ENCODE peak calls at places on chromosomes 16 and 17, in six cellular contexts. B is tibial artery; V is lung; M is CD4-positive, alpha-beta T cell; J is AG04450; X is ovary. G is an unnamed sample.
A peak's percentile ranks its signal among the peaks of the same experiment; 100 is the strongest.

GRCh38 chr16:76583466-76583865 is 306.3 kb downstream of the CNTNAP4 start:
- DNase-seq in J (no peak), V (no peak), M (no peak), X (no peak), B (no peak), G (no peak)

GRCh38 chr17:14903810-14904209 is 361.3 kb downstream of the PMP22 start:
- DNase-seq in J (no peak), V (no peak), X (no peak), M (no peak), B (no peak), G (no peak)

GRCh38 chr16:81401035-81401950 is 43.3 kb upstream of the CMIP start:
- DNase-seq in M (no peak), X (no peak), J (peak; percentile 3), V (no peak), B (peak; percentile 54), G (no peak)

GRCh38 chr16:31181102-31181830 is 1.3 kb downstream of the FUS start:
- DNase-seq in M (no peak), B (peak; percentile 73), X (peak; percentile 23), J (no peak), V (peak; percentile 33), G (no peak)

GRCh38 chr17:80263253-80264047 is 2.8 kb downstream of the RNF213 start:
- DNase-seq in B (peak; percentile 87), X (peak; percentile 86), V (peak; percentile 92), M (peak; percentile 74), J (peak; percentile 78), G (no peak)

GRCh38 chr17:2024572-2025219 is 438 bp downstream of the RTN4RL1 start:
- DNase-seq in M (no peak), J (no peak), B (no peak), X (no peak), V (no peak), G (no peak)

GRCh38 chr17:81831957-81832607 is 1.0 kb downstream of the MCRIP1 start:
- DNase-seq in J (no peak), M (peak; percentile 24), B (peak; percentile 85), X (no peak), V (no peak), G (no peak)

GRCh38 chr16:65071371-65072311 is 50.2 kb downstream of the CDH11 start:
- DNase-seq in J (no peak), B (peak; percentile 83), M (no peak), X (peak; percentile 55), V (no peak), G (no peak)

GRCh38 chr17:78736526-78737079 is 45.5 kb downstream of the CYTH1 start:
- DNase-seq in B (peak; percentile 81), J (no peak), V (peak; percentile 91), X (no peak), M (peak; percentile 52), G (no peak)

GRCh38 chr17:64787921-64788271 is 125.8 kb upstream of the SMURF2 start:
- DNase-seq in J (no peak), M (no peak), V (no peak), X (no peak), B (peak; percentile 58), G (no peak)

GRCh38 chr16:46801428-46802049 is 29.4 kb downstream of the C16orf87 start:
- DNase-seq in V (no peak), M (no peak), X (no peak), B (no peak), J (no peak), G (no peak)

GRCh38 chr17:58591455-58591854 is 77.0 kb upstream of the MTMR4 start:
- DNase-seq in B (no peak), X (no peak), M (no peak), J (no peak), V (no peak), G (no peak)

GRCh38 chr17:73309727-73310555 is 1.9 kb downstream of the CDC42EP4 start:
- DNase-seq in M (no peak), V (no peak), X (no peak), J (no peak), B (no peak), G (no peak)

GRCh38 chr17:22470411-22471175 is 778.3 kb downstream of the KCNJ18 start:
- DNase-seq in B (no peak), V (no peak), M (no peak), X (no peak), J (no peak), G (no peak)

GRCh38 chr17:8062435-8062806 is 23.6 kb downstream of the ALOX15B start:
- DNase-seq in V (no peak), M (no peak), B (no peak), J (no peak), X (no peak), G (no peak)

DNA sequence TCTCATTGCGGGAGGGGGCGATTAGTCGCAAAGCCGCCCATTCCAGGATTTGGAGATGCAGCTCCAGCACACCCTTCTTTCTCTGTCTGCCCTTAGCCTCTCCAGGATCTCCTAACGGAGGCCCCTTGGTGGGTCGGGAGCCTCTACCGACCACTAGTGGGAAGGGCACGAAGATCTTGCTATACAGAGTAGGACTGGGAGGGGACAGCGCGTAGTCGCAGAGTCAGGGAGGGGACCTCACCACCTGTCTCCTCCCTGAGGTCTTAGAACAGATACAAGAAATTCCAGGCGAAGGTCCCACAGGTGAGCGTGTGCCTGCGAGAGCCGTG is 569 bp upstream of the SMTNL2 start:
- DNase-seq in X (peak; percentile 65), J (no peak), B (no peak), V (no peak), M (peak; percentile 8), G (no peak)
- TF ChIP-seq CTCF in X (peak; percentile 35), J (peak; percentile 45), B (no peak), V (no peak), M (peak; percentile 22), G (peak; percentile 68)

DNA sequence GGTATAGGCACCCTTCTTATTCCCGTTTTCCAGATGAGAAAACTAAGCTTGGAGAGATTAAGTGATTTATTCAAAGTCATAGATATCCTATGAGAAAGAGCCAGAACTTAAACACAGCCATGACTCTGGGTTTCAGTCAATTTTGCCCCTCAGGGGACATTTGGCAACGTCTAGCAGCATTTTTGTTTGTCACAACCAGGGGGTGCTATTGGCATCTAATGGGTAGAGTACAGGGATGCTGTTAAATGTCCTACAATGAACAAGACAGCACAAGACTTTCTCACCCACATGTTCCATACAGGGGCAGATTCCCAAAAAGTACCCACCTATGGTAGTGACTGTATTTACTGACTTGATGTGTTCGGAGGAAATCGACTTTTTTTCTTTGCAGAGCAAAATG is 4.8 kb upstream of the SHISA9 start:
- DNase-seq in V (no peak), X (no peak), J (no peak), M (no peak), B (no peak), G (no peak)
- TF ChIP-seq CTCF in V (no peak), X (no peak), J (no peak), M (no peak), B (peak; percentile 15), G (peak; percentile 62)

GRCh38 chr17:43983515-43984411 is 20.7 kb upstream of the NAGS start:
- DNase-seq in B (no peak), V (no peak), M (no peak), X (no peak), J (no peak), G (peak; percentile 55)
- TF ChIP-seq CTCF in B (no peak), V (no peak), M (no peak), X (no peak), J (peak; percentile 33), G (peak; percentile 59)

DNA sequence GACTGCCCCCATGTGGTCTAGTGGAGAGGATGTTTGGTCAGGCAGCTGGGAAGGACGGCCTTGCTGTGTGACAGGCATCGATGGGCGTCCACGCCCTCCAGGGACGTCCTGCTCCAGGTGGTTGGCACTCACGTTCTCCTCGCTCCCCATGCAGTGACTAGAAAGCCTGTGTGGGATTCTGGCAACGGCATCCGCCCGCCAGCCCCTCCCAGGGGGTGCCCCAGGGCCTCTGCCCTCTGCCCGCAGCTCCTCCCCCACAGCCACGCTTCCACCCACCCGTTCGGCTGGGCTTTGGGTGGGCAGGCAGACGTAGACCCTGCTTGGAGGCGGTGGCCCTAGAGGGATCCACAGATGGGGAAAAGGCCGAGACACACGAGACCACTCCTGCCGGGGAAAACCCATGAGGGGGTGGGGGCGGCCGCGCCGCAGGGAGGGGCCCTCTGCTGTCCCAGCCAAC is 4.7 kb upstream of the IL17C start:
- DNase-seq in X (no peak), V (no peak), M (peak; percentile 31), B (no peak), J (no peak), G (no peak)
- TF ChIP-seq CTCF in X (no peak), V (no peak), M (no peak), B (no peak), J (peak; percentile 20), G (no peak)

G was measured in progenitor cell of endocrine pancreas.